ENCODE peak calls at places on chromosome X, in ten cellular contexts. F, I, U, Y, Z, S, A, K, N and D are unnamed samples.
A peak's percentile ranks its signal among the peaks of the same experiment; 100 is the strongest.

GRCh38 chrX:73916931-73917657 is 354.1 kb downstream of the CHIC1 start:
- DNase-seq in F (peak; percentile 94), I (no peak), U (peak; percentile 73), Y (no peak), Z (peak; percentile 40), S (peak; percentile 52), A (no peak), K (no peak), N (peak; percentile 88), D (no peak)

GRCh38 chrX:56231706-56232105 is 450 bp upstream of the KLF8 start:
- DNase-seq in F (no peak), I (no peak), U (no peak), Y (no peak), Z (no peak), S (peak; percentile 2), A (no peak), K (no peak), N (no peak), D (no peak)

GRCh38 chrX:42189601-42190000 is 266.2 kb upstream of the CASK start:
- DNase-seq in F (no peak), I (no peak), U (no peak), Y (no peak), Z (no peak), S (no peak), A (no peak), K (no peak), N (no peak), D (no peak)

GRCh38 chrX:9628779-9629493 is 136.7 kb downstream of the GPR143 start:
- DNase-seq in F (no peak), I (no peak), U (no peak), Y (no peak), Z (no peak), S (no peak), A (no peak), K (no peak), N (no peak), D (no peak)

GRCh38 chrX:335758-336155 is 17.2 kb upstream of the GTPBP6 start:
- DNase-seq in F (no peak), I (no peak), U (no peak), Y (no peak), Z (no peak), S (no peak), A (no peak), K (no peak), N (no peak), D (no peak)

GRCh38 chrX:100408643-100409315 is 1.3 kb downstream of the PCDH19 start:
- DNase-seq in F (no peak), I (peak; percentile 63), U (no peak), Y (no peak), Z (no peak), S (peak; percentile 35), A (no peak), K (no peak), N (no peak), D (no peak)

GRCh38 chrX:107482046-107482445 is 32.6 kb downstream of the FRMPD3 start:
- DNase-seq in F (no peak), I (no peak), U (no peak), Y (no peak), Z (no peak), S (peak; percentile 52), A (no peak), K (no peak), N (no peak), D (no peak)

GRCh38 chrX:100615015-100615414 is 21.6 kb downstream of the TSPAN6 start:
- DNase-seq in F (peak; percentile 74), I (no peak), U (peak; percentile 18), Y (no peak), Z (peak; percentile 62), S (peak; percentile 46), A (no peak), K (no peak), N (peak; percentile 35), D (no peak)

GRCh38 chrX:12228862-12229261 is 90.6 kb downstream of the FRMPD4 start:
- DNase-seq in F (no peak), I (no peak), U (no peak), Y (no peak), Z (no peak), S (no peak), A (no peak), K (no peak), N (no peak), D (no peak)

GRCh38 chrX:94551831-94552230 is 877.8 kb downstream of the FAM133A start:
- DNase-seq in F (no peak), I (no peak), U (no peak), Y (no peak), Z (no peak), S (no peak), A (no peak), K (no peak), N (no peak), D (no peak)

GRCh38 chrX:129755779-129756650 is 17.2 kb downstream of the XPNPEP2 start:
- DNase-seq in F (no peak), I (peak; percentile 19), U (no peak), Y (no peak), Z (no peak), S (no peak), A (no peak), K (no peak), N (no peak), D (no peak)

GRCh38 chrX:107325467-107325866 is 119.1 kb downstream of the DNAAF6 start:
- DNase-seq in F (no peak), I (no peak), U (no peak), Y (no peak), Z (no peak), S (no peak), A (no peak), K (no peak), N (no peak), D (no peak)

GRCh38 chrX:114451397-114451796 is 132.5 kb upstream of the HTR2C start:
- DNase-seq in F (no peak), I (no peak), U (no peak), Y (no peak), Z (no peak), S (no peak), A (no peak), K (no peak), N (no peak), D (no peak)

GRCh38 chrX:110569506-110569905 is 210.9 kb downstream of the RTL9 start:
- DNase-seq in F (no peak), I (no peak), U (peak; percentile 22), Y (no peak), Z (no peak), S (no peak), A (no peak), K (no peak), N (peak; percentile 14), D (no peak)

GRCh38 chrX:115582871-115583729 is 22.1 kb downstream of the PLS3 start:
- DNase-seq in F (peak; percentile 25), I (no peak), U (no peak), Y (no peak), Z (peak; percentile 30), S (peak; percentile 36), A (no peak), K (no peak), N (no peak), D (no peak)

GRCh38 chrX:15343075-15343476 is 7.8 kb upstream of the PIGA start:
- DNase-seq in F (peak; percentile 1), I (no peak), U (no peak), Y (no peak), Z (no peak), S (no peak), A (no peak), K (no peak), N (no peak), D (no peak)

GRCh38 chrX:9315086-9315485 is 149.8 kb upstream of the TBL1X start:
- DNase-seq in F (no peak), I (no peak), U (no peak), Y (no peak), Z (peak; percentile 70), S (no peak), A (no peak), K (no peak), N (no peak), D (no peak)

GRCh38 chrX:13398073-13398823 is 78.4 kb upstream of the ATXN3L start:
- DNase-seq in F (peak; percentile 100), I (no peak), U (peak; percentile 93), Y (no peak), Z (peak; percentile 97), S (no peak), A (no peak), K (no peak), N (peak; percentile 96), D (peak; percentile 63)

GRCh38 chrX:102930990-102931756 is 5.9 kb upstream of the RAB40AL start:
- DNase-seq in F (no peak), I (no peak), U (peak; percentile 30), Y (no peak), Z (no peak), S (no peak), A (no peak), K (no peak), N (no peak), D (no peak)

GRCh38 chrX:68829594-68830485 is 1.0 kb downstream of the EFNB1 start:
- DNase-seq in F (no peak), I (no peak), U (no peak), Y (no peak), Z (peak; percentile 28), S (peak; percentile 54), A (no peak), K (no peak), N (no peak), D (no peak)